ENCODE peak calls at places on chromosomes 16 and 17, in ten cellular contexts. H, B, U, D, G, Y, N, P, R and O are unnamed samples.

GRCh38 chr16:56370836-56371235 is 54.5 kb downstream of the AMFR start:
- DNase-seq in N (peak), G (no peak), D (no peak), Y (no peak), U (no peak), R (no peak), H (no peak), P (no peak), B (peak), O (no peak)

GRCh38 chr17:44914148-44914547 is 1.2 kb downstream of the GFAP start:
- DNase-seq in D (no peak), R (no peak), N (no peak), H (no peak), Y (no peak), P (no peak), B (no peak), G (no peak), U (no peak), O (no peak)

GRCh38 chr17:5877948-5878347 is 192.2 kb upstream of the WSCD1 start:
- DNase-seq in R (no peak), H (peak), G (no peak), U (peak), N (peak), Y (peak), D (no peak), P (peak), B (no peak), O (no peak)

GRCh38 chr17:63039899-63040602 is 74.0 kb downstream of the TANC2 start:
- DNase-seq in Y (no peak), N (peak), H (no peak), P (no peak), B (peak), U (no peak), D (no peak), R (no peak), G (no peak), O (peak)

GRCh38 chr16:67667817-67668494 is 1.3 kb downstream of the C16orf86 start:
- DNase-seq in B (peak), D (peak), G (peak), P (peak), R (peak), U (peak), N (peak), Y (peak), H (peak), O (peak)

GRCh38 chr17:82416771-82417170 is 1.4 kb upstream of the HEXD start:
- DNase-seq in G (no peak), Y (no peak), D (no peak), H (no peak), R (no peak), P (no peak), U (no peak), N (no peak), B (no peak), O (no peak)

GRCh38 chr16:1494129-1494640 is 1.0 kb downstream of the TELO2 start:
- DNase-seq in P (no peak), H (no peak), B (peak), G (no peak), U (peak), D (peak), Y (peak), N (peak), R (no peak), O (no peak)

GRCh38 chr17:61403846-61404701 is 4.4 kb downstream of the TBX2 start:
- DNase-seq in H (no peak), P (no peak), B (no peak), N (no peak), G (no peak), R (no peak), U (no peak), Y (no peak), D (no peak), O (no peak)

GRCh38 chr17:76076765-76077581 is 2.0 kb upstream of the ZACN start:
- DNase-seq in B (no peak), G (no peak), U (no peak), D (no peak), H (no peak), N (no peak), Y (no peak), P (no peak), R (no peak), O (no peak)

GRCh38 chr16:3960049-3960809 is 79.7 kb upstream of the CREBBP start:
- DNase-seq in D (no peak), N (no peak), Y (no peak), B (no peak), P (no peak), U (no peak), G (no peak), R (no peak), H (no peak), O (no peak)

GRCh38 chr17:73586153-73586906 is 57.9 kb downstream of the SDK2 start:
- DNase-seq in Y (no peak), R (no peak), G (no peak), P (no peak), B (no peak), U (no peak), D (no peak), N (no peak), H (no peak), O (no peak)

GRCh38 chr16:12971216-12971615 is 69.8 kb downstream of the SHISA9 start:
- DNase-seq in N (peak), D (no peak), G (no peak), H (peak), Y (no peak), P (peak), B (no peak), R (no peak), U (peak), O (no peak)

GRCh38 chr17:43878260-43879082 is 28.9 kb downstream of the MPP2 start:
- DNase-seq in R (peak), Y (peak), N (peak), H (peak), P (peak), U (peak), B (peak), D (peak), G (peak), O (peak)

GRCh38 chr16:3065069-3065741 is at the start of gene IL32:
- DNase-seq in Y (peak), D (peak), P (no peak), B (peak), H (no peak), R (peak), N (peak), U (no peak), G (peak), O (no peak)

GRCh38 chr17:2438823-2439222 is 38.0 kb upstream of the MNT start:
- DNase-seq in H (peak), Y (no peak), G (no peak), D (no peak), U (no peak), N (peak), P (no peak), B (peak), R (no peak), O (no peak)

GRCh38 chr16:88650749-88651275 is at the start of gene CYBA:
- DNase-seq in G (peak), Y (peak), P (peak), D (peak), N (peak), R (peak), H (peak), U (peak), B (peak), O (peak)

GRCh38 chr16:49755716-49756115 is 100.2 kb downstream of the ZNF423 start:
- DNase-seq in B (no peak), P (no peak), D (no peak), R (no peak), U (no peak), Y (no peak), N (no peak), G (no peak), H (no peak), O (no peak)

GRCh38 chr16:10788665-10789064 is 29.9 kb downstream of the TVP23A start:
- DNase-seq in U (no peak), G (no peak), H (no peak), R (no peak), N (no peak), D (no peak), B (no peak), P (no peak), Y (no peak), O (no peak)

GRCh38 chr16:67100569-67101300 is 9.0 kb upstream of the PHAF1 start:
- DNase-seq in U (peak), D (no peak), G (no peak), P (no peak), N (peak), R (no peak), B (peak), Y (no peak), H (peak), O (no peak)

GRCh38 chr16:82460761-82461160 is 166.0 kb upstream of the CDH13 start:
- DNase-seq in G (no peak), B (no peak), P (no peak), Y (no peak), H (no peak), D (no peak), U (no peak), R (no peak), N (no peak), O (no peak)

GRCh38 chr16:1026784-1027415 is 45.3 kb downstream of the SOX8 start:
- DNase-seq in N (no peak), H (peak), B (no peak), U (no peak), Y (no peak), P (no peak), R (no peak), G (no peak), D (no peak), O (no peak)

GRCh38 chr17:46885956-46886663 is 34.7 kb downstream of the WNT9B start:
- DNase-seq in N (no peak), R (no peak), B (no peak), P (no peak), D (no peak), Y (no peak), G (no peak), H (no peak), U (no peak), O (no peak)

GRCh38 chr17:31882571-31882970 is 18.9 kb downstream of the UTP6 start:
- DNase-seq in R (no peak), H (no peak), P (no peak), N (no peak), Y (no peak), B (no peak), D (no peak), U (no peak), G (no peak), O (no peak)

GRCh38 chr16:14015017-14015416 is 56.1 kb upstream of the MRTFB start:
- DNase-seq in Y (no peak), R (no peak), G (no peak), P (no peak), N (no peak), H (no peak), B (no peak), U (no peak), D (no peak), O (no peak)

GRCh38 chr17:17783121-17783824 is 53.5 kb downstream of the SREBF1 start:
- DNase-seq in D (no peak), H (peak), Y (peak), N (peak), P (peak), G (no peak), B (peak), U (peak), R (no peak), O (no peak)

GRCh38 chr16:85752511-85753420 is 1.9 kb upstream of the C16orf74 start:
- DNase-seq in Y (peak), N (no peak), R (no peak), G (no peak), P (no peak), U (no peak), D (no peak), B (peak), H (no peak), O (no peak)